ENCODE peak calls at places on chromosomes 12 and 14, in four cellular contexts. P is brain microvascular endothelial cell, W is foreskin keratinocyte, O is right cardiac atrium. J is an unnamed sample.

GRCh38 chr14:34254596-34254995 is 207.4 kb downstream of the SPTSSA start:
- DNase-seq in P (no peak), W (peak), O (no peak), J (no peak)

GRCh38 chr14:24673059-24673458 is 39.1 kb upstream of the GZMB start:
- DNase-seq in P (no peak), W (no peak), O (no peak), J (no peak)

GRCh38 chr14:37144729-37145363 is 27.6 kb downstream of the SLC25A21 start:
- DNase-seq in P (no peak), W (no peak), O (no peak), J (no peak)

GRCh38 chr12:1205512-1206060 is 214.6 kb downstream of the ERC1 start:
- DNase-seq in P (peak), W (no peak), O (no peak), J (no peak)

GRCh38 chr12:103821773-103822172 is 19.3 kb downstream of the NT5DC3 start:
- DNase-seq in P (no peak), W (peak), O (no peak), J (no peak)

GRCh38 chr12:47223848-47224213 is 144.1 kb upstream of the AMIGO2 start:
- DNase-seq in P (no peak), W (no peak), O (peak), J (no peak)

GRCh38 chr14:84963518-84963917 is 566.4 kb upstream of the FLRT2 start:
- DNase-seq in P (no peak), W (no peak), O (no peak), J (no peak)

GRCh38 chr12:129096968-129097367 is 243.7 kb downstream of the GLT1D1 start:
- DNase-seq in P (no peak), W (no peak), O (no peak), J (no peak)

GRCh38 chr12:65608319-65608916 is 215.9 kb upstream of the HMGA2 start:
- DNase-seq in P (peak), W (peak), O (no peak), J (peak)

GRCh38 chr14:101481557-101481956 is 79.7 kb upstream of the DIO3 start:
- DNase-seq in P (no peak), W (no peak), O (no peak), J (no peak)

GRCh38 chr14:64704145-64704742 is at the start of gene PLEKHG3:
- DNase-seq in P (peak), W (no peak), O (peak), J (no peak)

GRCh38 chr12:67649165-67650126 is 901 bp downstream of the DYRK2 start:
- DNase-seq in P (no peak), W (no peak), O (peak), J (no peak)

GRCh38 chr12:26340649-26341048 is 145.3 kb downstream of the SSPN start:
- DNase-seq in P (no peak), W (no peak), O (peak), J (no peak)

GRCh38 chr12:105204916-105205315 is 31.1 kb downstream of the APPL2 start:
- DNase-seq in P (peak), W (peak), O (no peak), J (no peak)

GRCh38 chr14:20278414-20278813 is 27.3 kb downstream of the TTC5 start:
- DNase-seq in P (peak), W (peak), O (peak), J (no peak)

GRCh38 chr12:110100315-110100970 is 23.7 kb upstream of the IFT81 start:
- DNase-seq in P (peak), W (peak), O (peak), J (no peak)

GRCh38 chr12:93908846-93909592 is 231.8 kb downstream of the CRADD start:
- DNase-seq in P (peak), W (peak), O (peak), J (peak)

GRCh38 chr12:2582631-2583616 is 211.8 kb upstream of the FKBP4 start:
- DNase-seq in P (no peak), W (no peak), O (peak), J (no peak)

GRCh38 chr12:15801770-15802393 is 12.7 kb upstream of the EPS8 start:
- DNase-seq in P (no peak), W (peak), O (no peak), J (peak)

GRCh38 chr12:92446082-92446460 is 256.7 kb upstream of the PLEKHG7 start:
- DNase-seq in P (no peak), W (peak), O (no peak), J (no peak)

GRCh38 chr14:37988472-37988871 is 219.2 kb upstream of the SSTR1 start:
- DNase-seq in P (no peak), W (no peak), O (no peak), J (no peak)

GRCh38 chr12:76670776-76671175 is 93.1 kb upstream of the ZDHHC17 start:
- DNase-seq in P (peak), W (peak), O (no peak), J (no peak)

GRCh38 chr12:131941116-131941986 is 8.4 kb upstream of the EP400 start:
- DNase-seq in P (no peak), W (no peak), O (no peak), J (no peak)

GRCh38 chr14:32542507-32542906 is 213.4 kb downstream of the AKAP6 start:
- DNase-seq in P (no peak), W (no peak), O (no peak), J (no peak)

GRCh38 chr14:74474376-74474775 is 18.7 kb downstream of the NPC2 start:
- DNase-seq in P (no peak), W (no peak), O (no peak), J (no peak)

GRCh38 chr14:59123526-59123925 is 64.9 kb upstream of the DAAM1 start:
- DNase-seq in P (no peak), W (no peak), O (peak), J (no peak)

GRCh38 chr14:73465833-73466532 is 7.6 kb upstream of the NUMB start:
- DNase-seq in P (no peak), W (no peak), O (no peak), J (no peak)

GRCh38 chr14:73468808-73469386 is 10.6 kb upstream of the NUMB start:
- DNase-seq in P (peak), W (no peak), O (no peak), J (no peak)

GRCh38 chr14:73467377-73467776 is 9.0 kb upstream of the NUMB start:
- DNase-seq in P (peak), W (no peak), O (no peak), J (no peak)

GRCh38 chr14:73471582-73472181 is 13.3 kb upstream of the NUMB start:
- DNase-seq in P (no peak), W (no peak), O (no peak), J (no peak)

GRCh38 chr14:73467800-73468199 is 9.5 kb upstream of the NUMB start:
- DNase-seq in P (peak), W (no peak), O (no peak), J (no peak)
- H3K27ac ChIP-seq in P (peak), W (no peak), O (no peak), J (no peak)

GRCh38 chr14:69328765-69329164 is 68.8 kb downstream of the GALNT16 start:
- DNase-seq in P (no peak), W (no peak), O (no peak), J (no peak)
- H3K27ac ChIP-seq in P (no peak), W (no peak), O (no peak), J (no peak)

DNA sequence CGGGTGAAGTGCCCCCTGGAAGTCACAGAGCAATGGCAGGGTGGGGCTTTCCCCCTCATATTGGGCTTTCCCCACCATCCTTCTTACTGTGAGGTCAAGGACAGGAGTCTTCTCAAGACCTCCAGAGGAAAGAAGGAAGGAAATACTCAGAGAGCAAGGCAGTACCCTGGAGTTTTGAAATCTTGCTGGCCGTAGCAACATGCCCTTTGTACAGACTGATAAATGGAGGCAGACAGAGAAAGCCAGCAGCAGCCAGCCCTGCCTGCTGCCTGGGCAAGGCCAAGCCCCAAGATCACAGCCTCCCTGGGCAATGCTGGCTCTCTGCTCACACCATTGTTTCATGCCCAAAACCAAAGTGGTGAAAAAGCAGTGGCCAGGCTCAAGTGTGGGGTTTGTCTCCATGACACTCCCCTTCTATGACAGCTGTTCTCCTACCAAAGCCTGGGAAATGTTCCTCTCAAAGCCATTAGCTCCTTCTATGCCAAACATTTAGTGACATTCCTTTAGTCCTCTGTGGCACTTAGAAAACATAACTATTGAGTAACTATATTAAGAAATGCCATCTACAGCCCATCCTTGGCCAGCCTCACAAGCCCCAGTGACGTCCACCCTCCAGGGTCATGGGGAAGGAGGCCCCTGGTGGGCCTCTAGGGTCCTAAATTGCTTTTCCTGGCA is 13.2 kb upstream of the ITPK1 start:
- DNase-seq in P (no peak), W (no peak), O (no peak), J (no peak)
- H3K27ac ChIP-seq in P (no peak), W (no peak), O (peak), J (no peak)

GRCh38 chr12:25276199-25276937 is 25.6 kb upstream of the KRAS start:
- DNase-seq in P (peak), W (peak), O (no peak), J (peak)
- H3K27ac ChIP-seq in P (peak), W (no peak), O (no peak), J (no peak)